ENCODE peak calls at places on chromosomes 6 and 20, in four cellular contexts. J is IMR-90, V is neuronal stem cell, R is H9. M is an unnamed sample.

GRCh38 chr6:125099211-125100017 is 54.2 kb upstream of the TPD52L1 start:
- DNase-seq in J (peak), V (peak), R (peak), M (peak)

GRCh38 chr6:1678966-1679690 is 69.4 kb downstream of the FOXC1 start:
- DNase-seq in J (no peak), V (no peak), R (no peak), M (no peak)

GRCh38 chr6:16236648-16237199 is 1.7 kb upstream of the GMPR start:
- DNase-seq in J (peak), V (no peak), R (no peak), M (peak)

GRCh38 chr6:109790131-109790530 is 99.0 kb downstream of the FIG4 start:
- DNase-seq in J (peak), V (no peak), R (no peak), M (peak)

GRCh38 chr20:1390552-1391403 is 2.1 kb downstream of the FKBP1A start:
- DNase-seq in J (no peak), V (no peak), R (no peak), M (no peak)

GRCh38 chr6:107560657-107561056 is 70.7 kb downstream of the SOBP start:
- DNase-seq in J (peak), V (no peak), R (no peak), M (peak)

GRCh38 chr20:40688129-40689099 is 622 bp downstream of the MAFB start:
- DNase-seq in J (peak), V (no peak), R (peak), M (peak)

GRCh38 chr20:25484911-25485511 is 77.5 kb downstream of the GINS1 start:
- DNase-seq in J (no peak), V (no peak), R (no peak), M (no peak)

GRCh38 chr20:62516345-62516744 is 40.5 kb upstream of the GATA5 start:
- DNase-seq in J (no peak), V (no peak), R (peak), M (no peak)

GRCh38 chr6:75285156-75285639 is 606 bp upstream of the TMEM30A start:
- DNase-seq in J (no peak), V (no peak), R (no peak), M (no peak)

GRCh38 chr6:155014715-155015300 is 19.7 kb downstream of the TIAM2 start:
- DNase-seq in J (peak), V (no peak), R (no peak), M (peak)

GRCh38 chr6:27966044-27966443 is 9.0 kb downstream of the OR2B6 start:
- DNase-seq in J (no peak), V (no peak), R (no peak), M (no peak)

GRCh38 chr6:119842191-119842590 is 492.6 kb upstream of the MAN1A1 start:
- DNase-seq in J (no peak), V (no peak), R (no peak), M (no peak)

GRCh38 chr6:1415416-1416063 is 26.2 kb downstream of the FOXF2 start:
- DNase-seq in J (peak), V (no peak), R (no peak), M (no peak)

GRCh38 chr6:143514996-143515760 is 3.7 kb upstream of the FUCA2 start:
- DNase-seq in J (no peak), V (no peak), R (no peak), M (no peak)

GRCh38 chr20:53857723-53858236 is 212.6 kb downstream of the BCAS1 start:
- DNase-seq in J (no peak), V (no peak), R (peak), M (no peak)

GRCh38 chr20:53856675-53857295 is 213.6 kb downstream of the BCAS1 start:
- DNase-seq in J (no peak), V (no peak), R (no peak), M (no peak)

GRCh38 chr20:53855733-53856132 is 214.7 kb downstream of the BCAS1 start:
- DNase-seq in J (no peak), V (no peak), R (no peak), M (no peak)

GRCh38 chr20:53859684-53860083 is 210.7 kb downstream of the BCAS1 start:
- DNase-seq in J (no peak), V (no peak), R (no peak), M (no peak)
- H3K14ac ChIP-seq in J (peak), V (no peak), R (no peak), M (no peak)

DNA sequence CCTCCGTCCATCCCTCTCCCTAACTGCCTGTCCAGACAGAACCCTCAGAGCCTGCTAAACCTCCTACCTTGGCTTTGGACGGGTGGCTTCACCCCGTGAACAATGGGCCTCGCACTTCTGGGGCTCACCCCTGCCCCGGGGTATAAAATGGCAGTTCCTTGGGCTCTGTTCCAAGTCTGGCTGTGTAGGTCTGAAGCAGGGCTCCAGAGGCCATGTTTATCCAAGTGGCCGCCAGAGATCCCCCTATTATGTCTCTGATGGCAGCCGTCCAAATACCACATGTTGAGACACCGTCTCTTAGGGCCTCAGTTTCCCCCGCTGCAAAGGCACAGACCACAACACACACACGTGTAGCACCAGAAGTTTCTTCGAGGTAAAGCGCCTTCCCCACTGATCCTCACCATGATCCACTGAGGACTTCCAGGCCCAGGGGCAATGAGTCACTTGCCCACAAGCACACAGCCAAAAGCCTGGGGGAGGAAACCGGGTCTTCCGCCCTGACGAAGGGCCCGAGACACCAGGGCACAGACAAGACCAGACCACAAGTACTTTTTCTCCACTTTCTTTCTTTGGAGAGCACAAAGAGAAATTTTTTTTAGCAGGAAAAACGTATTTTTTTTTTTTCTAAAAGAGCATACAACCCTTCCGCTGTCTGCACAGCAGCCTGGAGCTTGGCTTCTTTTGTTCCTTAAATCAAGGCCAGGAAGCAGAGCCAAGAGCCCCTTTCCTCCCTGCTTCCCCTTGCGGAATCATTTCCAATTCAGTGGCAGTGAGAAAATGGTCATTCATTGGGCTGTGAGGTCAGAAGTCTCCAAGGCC is 11.8 kb downstream of the CPNE5 start:
- DNase-seq in J (peak), V (no peak), R (no peak), M (peak)
- H3K14ac ChIP-seq in J (no peak), V (no peak), R (no peak), M (no peak)

GRCh38 chr6:147203311-147204059 is 732 bp upstream of the STXBP5 start:
- DNase-seq in J (peak), V (peak), R (peak), M (peak)
- H3K14ac ChIP-seq in J (peak), V (peak), R (peak), M (peak)

GRCh38 chr20:58244517-58245030 is 16.1 kb upstream of the ANKRD60 start:
- DNase-seq in J (no peak), V (no peak), R (no peak), M (no peak)
- H3K14ac ChIP-seq in J (peak), V (no peak), R (no peak), M (no peak)

GRCh38 chr6:32189082-32189741 is 790 bp downstream of the PBX2 start:
- DNase-seq in J (no peak), V (no peak), R (peak), M (peak)
- H3K14ac ChIP-seq in J (peak), V (peak), R (no peak), M (peak)

GRCh38 chr20:63700199-63701050 is 4.0 kb downstream of the TNFRSF6B start:
- DNase-seq in J (no peak), V (no peak), R (no peak), M (no peak)
- H3K14ac ChIP-seq in J (no peak), V (no peak), R (no peak), M (no peak)

GRCh38 chr20:45910670-45911485 is 1.1 kb downstream of the PLTP start:
- DNase-seq in J (peak), V (peak), R (peak), M (peak)

GRCh38 chr20:45912344-45912682 is 358 bp upstream of the PLTP start:
- DNase-seq in J (no peak), V (no peak), R (no peak), M (no peak)

GRCh38 chr20:45909817-45910669 is 1.9 kb downstream of the PLTP start:
- DNase-seq in J (no peak), V (no peak), R (no peak), M (no peak)

GRCh38 chr20:45913105-45913504 is 1.1 kb upstream of the PLTP start:
- DNase-seq in J (peak), V (no peak), R (no peak), M (no peak)

DNA sequence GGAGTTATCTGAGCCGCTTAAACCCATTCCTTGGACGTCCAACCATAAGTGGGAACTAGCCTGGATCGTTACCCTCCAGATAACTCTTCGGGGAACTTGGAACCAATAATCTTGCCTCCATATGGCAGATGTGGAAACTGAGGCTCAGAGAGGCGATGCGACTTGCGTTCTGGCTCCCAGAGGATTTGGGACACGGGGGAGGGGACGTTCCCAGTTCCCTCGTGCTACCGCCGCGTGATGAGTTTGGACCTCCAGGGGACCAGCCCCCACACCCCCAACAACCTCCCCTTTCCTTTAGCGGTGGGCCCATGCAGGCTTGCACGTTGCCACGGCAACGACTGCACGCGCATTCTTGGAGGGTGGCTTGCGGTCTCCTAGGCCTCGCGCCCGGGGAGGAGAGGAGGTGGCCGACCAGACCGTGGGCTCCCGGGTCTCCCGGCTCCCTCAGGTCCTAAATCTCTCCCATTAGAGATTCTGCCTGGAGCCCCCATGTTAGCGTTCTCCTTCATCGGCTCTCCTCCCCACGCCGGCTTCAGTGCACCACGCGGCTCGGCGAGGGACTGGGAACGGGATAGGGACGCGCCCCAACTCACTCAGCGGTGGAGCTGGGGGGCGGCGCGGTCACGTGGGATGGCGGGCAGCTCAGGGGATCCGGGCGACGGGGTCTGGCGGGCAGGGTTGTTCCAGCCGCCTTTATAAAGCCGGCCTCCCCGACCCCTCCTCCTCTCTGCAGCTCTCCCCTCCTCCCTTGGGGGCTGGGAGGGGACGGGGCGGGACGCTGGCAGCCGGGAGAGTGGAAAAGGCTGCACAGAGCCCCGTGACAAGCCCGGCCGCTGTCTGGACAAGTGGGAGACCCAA is at the start of gene PLTP:
- DNase-seq in J (peak), V (peak), R (peak), M (peak)
- H3K14ac ChIP-seq in J (peak), V (peak), R (peak), M (peak)

GRCh38 chr6:30763618-30764489 is 19.5 kb upstream of the IER3 start:
- DNase-seq in J (peak), V (no peak), R (peak), M (peak)

GRCh38 chr6:30761791-30762429 is 17.6 kb upstream of the IER3 start:
- DNase-seq in J (no peak), V (no peak), R (no peak), M (no peak)

GRCh38 chr6:30766461-30767157 is 22.3 kb upstream of the IER3 start:
- DNase-seq in J (no peak), V (no peak), R (no peak), M (no peak)

GRCh38 chr6:30760537-30760936 is 16.2 kb upstream of the IER3 start:
- DNase-seq in J (no peak), V (no peak), R (no peak), M (no peak)

DNA sequence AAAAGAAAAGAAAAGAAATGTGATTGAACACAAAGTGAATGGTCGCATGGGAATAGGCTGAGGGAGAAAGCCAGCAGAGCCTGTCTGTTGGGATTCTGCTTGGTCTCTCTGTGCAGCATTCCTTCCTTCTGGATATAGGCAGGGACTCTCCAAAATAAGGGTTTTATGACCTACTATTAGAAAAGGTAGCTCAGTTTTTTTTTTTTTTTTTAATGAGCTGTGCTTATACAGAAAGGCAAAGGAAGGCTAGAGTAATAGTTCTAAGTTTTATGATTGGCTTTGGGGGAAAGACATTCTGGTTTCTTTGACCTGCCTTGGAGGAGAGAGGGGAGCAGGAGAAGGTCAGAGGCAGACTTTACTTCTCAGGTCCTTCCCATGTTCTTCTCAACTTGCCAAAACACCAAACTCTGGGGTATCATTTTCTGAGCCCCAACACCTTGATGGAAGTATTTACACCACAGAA is 18.8 kb upstream of the IER3 start:
- DNase-seq in J (no peak), V (no peak), R (no peak), M (no peak)
- H3K14ac ChIP-seq in J (peak), V (no peak), R (peak), M (no peak)

DNA sequence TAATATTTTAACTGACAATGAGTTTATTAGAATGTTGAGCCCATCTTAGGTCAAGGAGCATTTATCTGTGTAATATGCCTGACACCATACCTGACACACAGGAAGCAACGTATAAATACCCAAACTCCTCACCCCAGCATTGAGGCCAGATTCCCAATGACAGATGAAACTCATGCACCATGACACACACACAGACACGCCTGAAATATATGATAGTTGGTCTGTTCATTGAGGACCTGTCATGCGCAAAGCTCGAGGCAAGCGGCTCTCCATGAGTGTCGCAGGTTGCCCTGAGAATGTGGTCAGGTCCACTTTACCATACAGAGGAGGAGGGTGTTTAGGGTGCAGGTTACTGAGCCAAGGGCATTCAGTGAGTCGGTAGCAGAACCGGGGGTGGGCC is 64.1 kb downstream of the GFOD1 start:
- DNase-seq in J (no peak), V (no peak), R (peak), M (no peak)
- H3K14ac ChIP-seq in J (peak), V (no peak), R (no peak), M (no peak)

GRCh38 chr20:7585126-7585679 is 355.1 kb downstream of the HAO1 start:
- DNase-seq in J (no peak), V (no peak), R (no peak), M (no peak)

GRCh38 chr20:7586481-7586880 is 353.8 kb downstream of the HAO1 start:
- DNase-seq in J (no peak), V (no peak), R (no peak), M (no peak)

DNA sequence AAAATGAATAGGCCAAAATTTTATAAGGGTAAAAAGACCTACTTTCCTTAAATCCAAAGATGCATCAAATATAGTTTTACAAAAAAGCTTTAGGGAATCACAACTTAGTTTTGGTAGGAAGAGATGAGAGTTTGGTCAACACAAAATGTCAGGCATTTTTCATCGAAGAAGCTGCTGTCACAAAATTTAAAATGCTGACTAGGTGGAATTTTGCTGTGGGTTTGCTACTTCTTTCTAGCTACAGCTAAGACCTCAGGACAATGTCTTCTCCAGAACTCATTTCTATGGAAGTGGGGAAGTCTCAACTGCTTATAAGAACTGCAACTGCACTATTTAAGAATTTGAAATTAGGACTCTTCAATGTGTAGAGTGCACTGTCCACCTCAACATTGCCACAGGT is 351.1 kb downstream of the HAO1 start:
- DNase-seq in J (no peak), V (no peak), R (no peak), M (no peak)
- H3K14ac ChIP-seq in J (no peak), V (no peak), R (no peak), M (no peak)

M was measured in mesenchymal stem cell.